ENCODE peak calls at places on chromosomes 16 and 17, in five cellular contexts. One of them, this sample, is unnamed.

GRCh38 chr17:48294193-48294909 is 135.7 kb downstream of the SKAP1 start:
- DNase-seq in fibroblast of pulmonary artery: no peak
- DNase-seq in CD8-positive, alpha-beta T cell: no peak
- DNase-seq in fibroblast of the aortic adventitia: no peak
- DNase-seq in AG10803: no peak
- DNase-seq in this sample: no peak

GRCh38 chr17:72515291-72516065 is 394.7 kb downstream of the SOX9 start:
- DNase-seq in fibroblast of pulmonary artery: peak
- DNase-seq in CD8-positive, alpha-beta T cell: no peak
- DNase-seq in fibroblast of the aortic adventitia: peak
- DNase-seq in AG10803: no peak
- DNase-seq in this sample: peak

GRCh38 chr16:23781176-23781575 is 26.4 kb downstream of the CHP2 start:
- DNase-seq in fibroblast of pulmonary artery: no peak
- DNase-seq in CD8-positive, alpha-beta T cell: no peak
- DNase-seq in fibroblast of the aortic adventitia: no peak
- DNase-seq in AG10803: no peak
- DNase-seq in this sample: no peak

GRCh38 chr16:11742041-11742535 is 569 bp downstream of the TXNDC11 start:
- DNase-seq in fibroblast of pulmonary artery: no peak
- DNase-seq in CD8-positive, alpha-beta T cell: peak
- DNase-seq in fibroblast of the aortic adventitia: no peak
- DNase-seq in AG10803: no peak
- DNase-seq in this sample: peak

GRCh38 chr17:42288078-42288984 is at the start of gene STAT5A:
- DNase-seq in fibroblast of pulmonary artery: peak
- DNase-seq in CD8-positive, alpha-beta T cell: peak
- DNase-seq in fibroblast of the aortic adventitia: peak
- DNase-seq in AG10803: peak
- DNase-seq in this sample: peak

GRCh38 chr17:20281860-20282259 is 185.5 kb downstream of the LGALS9B start:
- DNase-seq in fibroblast of pulmonary artery: no peak
- DNase-seq in CD8-positive, alpha-beta T cell: no peak
- DNase-seq in fibroblast of the aortic adventitia: no peak
- DNase-seq in AG10803: no peak
- DNase-seq in this sample: peak

GRCh38 chr16:3171181-3171854 is 16.7 kb upstream of the OR1F1 start:
- DNase-seq in fibroblast of pulmonary artery: no peak
- DNase-seq in CD8-positive, alpha-beta T cell: no peak
- DNase-seq in fibroblast of the aortic adventitia: no peak
- DNase-seq in AG10803: no peak
- DNase-seq in this sample: no peak

GRCh38 chr17:6402258-6402657 is 32.7 kb downstream of the AIPL1 start:
- DNase-seq in fibroblast of pulmonary artery: no peak
- DNase-seq in CD8-positive, alpha-beta T cell: no peak
- DNase-seq in fibroblast of the aortic adventitia: no peak
- DNase-seq in AG10803: peak
- DNase-seq in this sample: no peak

GRCh38 chr16:49854227-49855203 is 1.4 kb downstream of the ZNF423 start:
- DNase-seq in fibroblast of pulmonary artery: peak
- DNase-seq in CD8-positive, alpha-beta T cell: no peak
- DNase-seq in fibroblast of the aortic adventitia: no peak
- DNase-seq in AG10803: no peak
- DNase-seq in this sample: no peak

GRCh38 chr16:22004321-22004720 is 3.4 kb upstream of the PDZD9 start:
- DNase-seq in fibroblast of pulmonary artery: no peak
- DNase-seq in CD8-positive, alpha-beta T cell: no peak
- DNase-seq in fibroblast of the aortic adventitia: no peak
- DNase-seq in AG10803: no peak
- DNase-seq in this sample: no peak

GRCh38 chr17:71032746-71033273 is 863.5 kb downstream of the KCNJ2 start:
- DNase-seq in fibroblast of pulmonary artery: no peak
- DNase-seq in CD8-positive, alpha-beta T cell: no peak
- DNase-seq in fibroblast of the aortic adventitia: no peak
- DNase-seq in AG10803: no peak
- DNase-seq in this sample: no peak

GRCh38 chr17:8357910-8358309 is 18.3 kb downstream of the ODF4 start:
- DNase-seq in fibroblast of pulmonary artery: no peak
- DNase-seq in CD8-positive, alpha-beta T cell: no peak
- DNase-seq in fibroblast of the aortic adventitia: no peak
- DNase-seq in AG10803: no peak
- DNase-seq in this sample: no peak

GRCh38 chr17:8362651-8363332 is 13.7 kb downstream of the KRABD2 start:
- DNase-seq in fibroblast of pulmonary artery: no peak
- DNase-seq in CD8-positive, alpha-beta T cell: no peak
- DNase-seq in fibroblast of the aortic adventitia: peak
- DNase-seq in AG10803: peak
- DNase-seq in this sample: peak

GRCh38 chr17:8360751-8361150 is 15.8 kb downstream of the KRABD2 start:
- DNase-seq in fibroblast of pulmonary artery: no peak
- DNase-seq in CD8-positive, alpha-beta T cell: no peak
- DNase-seq in fibroblast of the aortic adventitia: no peak
- DNase-seq in AG10803: no peak
- DNase-seq in this sample: no peak

GRCh38 chr17:8360260-8360659 is 16.2 kb downstream of the KRABD2 start:
- DNase-seq in fibroblast of pulmonary artery: no peak
- DNase-seq in CD8-positive, alpha-beta T cell: no peak
- DNase-seq in fibroblast of the aortic adventitia: no peak
- DNase-seq in AG10803: no peak
- DNase-seq in this sample: no peak

GRCh38 chr17:8359769-8360168 is 16.7 kb downstream of the KRABD2 start:
- DNase-seq in fibroblast of pulmonary artery: peak
- DNase-seq in CD8-positive, alpha-beta T cell: no peak
- DNase-seq in fibroblast of the aortic adventitia: peak
- DNase-seq in AG10803: peak
- DNase-seq in this sample: peak
- H3K4me3 ChIP-seq in fibroblast of pulmonary artery: no peak
- H3K4me3 ChIP-seq in CD8-positive, alpha-beta T cell: no peak
- H3K4me3 ChIP-seq in fibroblast of the aortic adventitia: no peak
- H3K4me3 ChIP-seq in AG10803: no peak
- H3K4me3 ChIP-seq in this sample: no peak

DNA sequence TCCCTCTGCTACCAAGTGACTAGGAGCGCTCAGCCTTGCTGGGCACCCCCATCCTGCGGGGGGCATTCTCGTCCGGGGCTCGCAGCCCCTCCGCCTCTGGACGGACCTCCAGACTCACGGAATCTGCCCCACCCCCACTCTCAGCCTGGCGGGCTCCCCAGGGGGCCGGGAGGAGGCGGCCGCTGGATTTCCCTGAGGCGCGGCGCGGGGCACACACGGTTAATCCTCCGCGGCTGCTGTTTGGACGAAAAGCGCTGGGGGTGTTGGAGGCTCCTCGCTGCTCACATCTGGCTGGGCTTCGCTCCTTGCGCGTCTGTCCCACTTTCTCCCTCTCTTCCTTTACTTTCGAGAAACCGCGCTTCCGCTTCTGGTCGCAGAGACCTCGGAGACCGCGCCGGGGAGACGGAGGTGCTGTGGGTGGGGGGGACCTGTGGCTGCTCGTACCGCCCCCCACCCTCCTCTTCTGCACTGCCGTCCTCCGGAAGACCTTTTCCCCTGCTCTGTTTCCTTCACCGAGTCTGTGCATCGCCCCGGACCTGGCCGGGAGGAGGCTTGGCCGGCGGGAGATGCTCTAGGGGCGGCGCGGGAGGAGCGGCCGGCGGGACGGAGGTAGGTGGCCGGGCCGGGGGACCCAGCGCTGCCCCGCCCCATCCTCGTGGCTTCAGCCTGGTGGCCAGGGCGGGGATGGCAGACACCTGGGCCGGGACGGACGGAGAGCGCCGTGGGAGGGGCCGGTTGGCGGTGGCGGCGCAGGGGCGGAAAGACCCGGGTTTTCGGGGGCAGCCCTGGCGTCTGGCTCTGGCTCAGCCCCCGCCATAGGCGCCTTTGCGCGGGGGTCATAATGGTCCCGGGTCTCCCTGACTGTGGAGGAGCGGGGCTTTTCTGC is at the start of gene C1QTNF1:
- DNase-seq in fibroblast of pulmonary artery: peak
- DNase-seq in CD8-positive, alpha-beta T cell: no peak
- DNase-seq in fibroblast of the aortic adventitia: peak
- DNase-seq in AG10803: no peak
- DNase-seq in this sample: no peak
- TF ChIP-seq CTCF in fibroblast of pulmonary artery: no peak
- TF ChIP-seq CTCF in CD8-positive, alpha-beta T cell: peak
- TF ChIP-seq CTCF in fibroblast of the aortic adventitia: peak
- TF ChIP-seq CTCF in AG10803: no peak
- TF ChIP-seq CTCF in this sample: no peak

DNA sequence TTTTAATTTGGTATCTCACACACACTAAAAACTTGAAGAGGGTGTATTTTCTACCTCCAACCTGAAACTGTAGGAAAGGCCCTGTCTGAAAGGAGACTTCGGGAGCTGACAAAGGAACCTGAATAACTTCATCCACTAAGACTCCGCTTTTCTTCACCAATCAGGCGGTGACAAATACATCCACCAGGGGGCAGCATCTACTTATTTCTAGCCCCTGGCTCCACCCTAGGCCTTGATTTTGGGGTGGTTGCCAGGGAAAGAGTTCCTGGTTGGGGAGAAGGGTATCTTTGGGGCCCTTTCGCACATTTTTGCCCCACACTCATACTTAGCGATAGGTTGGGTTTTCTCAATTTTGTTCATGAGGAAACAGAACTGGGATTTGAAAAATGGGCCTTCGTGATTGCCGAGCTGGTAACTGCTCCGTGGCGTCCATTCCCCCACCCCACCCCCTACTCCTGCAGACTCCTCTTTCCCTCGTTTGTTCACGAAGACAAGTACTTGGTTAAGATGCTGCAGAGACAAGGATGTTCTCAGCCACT is 4.8 kb upstream of the ARL4D start:
- DNase-seq in fibroblast of pulmonary artery: peak
- DNase-seq in CD8-positive, alpha-beta T cell: peak
- DNase-seq in fibroblast of the aortic adventitia: peak
- DNase-seq in AG10803: peak
- DNase-seq in this sample: peak
- H3K4me3 ChIP-seq in fibroblast of pulmonary artery: no peak
- H3K4me3 ChIP-seq in CD8-positive, alpha-beta T cell: no peak
- H3K4me3 ChIP-seq in fibroblast of the aortic adventitia: no peak
- H3K4me3 ChIP-seq in AG10803: peak
- H3K4me3 ChIP-seq in this sample: no peak

GRCh38 chr16:73054131-73054496 is 6.2 kb upstream of the ZFHX3 start:
- DNase-seq in fibroblast of pulmonary artery: no peak
- DNase-seq in CD8-positive, alpha-beta T cell: no peak
- DNase-seq in fibroblast of the aortic adventitia: peak
- DNase-seq in AG10803: no peak
- DNase-seq in this sample: no peak
- TF ChIP-seq CTCF in fibroblast of pulmonary artery: no peak
- TF ChIP-seq CTCF in CD8-positive, alpha-beta T cell: no peak
- TF ChIP-seq CTCF in fibroblast of the aortic adventitia: no peak
- TF ChIP-seq CTCF in AG10803: no peak
- TF ChIP-seq CTCF in this sample: no peak

GRCh38 chr17:81167638-81168037 is 1.6 kb upstream of the AATK start:
- DNase-seq in fibroblast of pulmonary artery: no peak
- DNase-seq in CD8-positive, alpha-beta T cell: no peak
- DNase-seq in fibroblast of the aortic adventitia: no peak
- DNase-seq in AG10803: no peak
- DNase-seq in this sample: no peak

GRCh38 chr17:81167194-81167524 is 1.1 kb upstream of the AATK start:
- DNase-seq in fibroblast of pulmonary artery: no peak
- DNase-seq in CD8-positive, alpha-beta T cell: no peak
- DNase-seq in fibroblast of the aortic adventitia: no peak
- DNase-seq in AG10803: no peak
- DNase-seq in this sample: no peak

GRCh38 chr17:81164464-81165245 is 652 bp upstream of the PVALEF start:
- DNase-seq in fibroblast of pulmonary artery: no peak
- DNase-seq in CD8-positive, alpha-beta T cell: no peak
- DNase-seq in fibroblast of the aortic adventitia: no peak
- DNase-seq in AG10803: no peak
- DNase-seq in this sample: no peak

GRCh38 chr17:81165246-81166032 is at the start of gene PVALEF:
- DNase-seq in fibroblast of pulmonary artery: no peak
- DNase-seq in CD8-positive, alpha-beta T cell: no peak
- DNase-seq in fibroblast of the aortic adventitia: no peak
- DNase-seq in AG10803: no peak
- DNase-seq in this sample: no peak

DNA sequence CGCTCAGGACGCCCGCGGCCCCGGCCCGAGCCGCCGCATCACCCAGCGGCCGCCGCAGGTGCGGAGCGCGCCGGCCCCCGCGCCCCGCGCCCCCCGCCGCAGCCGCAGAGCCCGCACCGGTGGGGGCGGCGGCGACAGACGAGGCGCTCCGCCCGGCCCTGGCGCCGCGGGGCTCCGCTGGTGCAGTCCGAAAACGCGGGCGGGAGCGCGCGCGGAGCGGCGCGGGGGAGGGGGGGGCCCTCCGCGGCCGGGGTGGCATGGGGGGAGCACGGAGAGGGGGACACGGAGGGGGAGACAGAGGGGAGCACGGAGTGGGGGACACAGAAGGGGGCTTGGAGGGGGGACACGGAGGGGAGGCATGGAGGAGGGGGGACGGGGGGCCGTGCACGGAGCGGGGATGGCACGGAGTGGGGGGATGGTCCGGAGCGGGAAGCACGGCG is at the start of gene AATK:
- DNase-seq in fibroblast of pulmonary artery: no peak
- DNase-seq in CD8-positive, alpha-beta T cell: no peak
- DNase-seq in fibroblast of the aortic adventitia: no peak
- DNase-seq in AG10803: no peak
- DNase-seq in this sample: no peak
- H3K4me3 ChIP-seq in fibroblast of pulmonary artery: no peak
- H3K4me3 ChIP-seq in CD8-positive, alpha-beta T cell: no peak
- H3K4me3 ChIP-seq in fibroblast of the aortic adventitia: peak
- H3K4me3 ChIP-seq in AG10803: no peak
- H3K4me3 ChIP-seq in this sample: no peak

GRCh38 chr16:1401061-1401757 is 13.3 kb downstream of the UNKL start:
- DNase-seq in fibroblast of pulmonary artery: no peak
- DNase-seq in CD8-positive, alpha-beta T cell: no peak
- DNase-seq in fibroblast of the aortic adventitia: no peak
- DNase-seq in AG10803: no peak
- DNase-seq in this sample: no peak

GRCh38 chr16:1403036-1403435 is 11.5 kb downstream of the UNKL start:
- DNase-seq in fibroblast of pulmonary artery: no peak
- DNase-seq in CD8-positive, alpha-beta T cell: no peak
- DNase-seq in fibroblast of the aortic adventitia: no peak
- DNase-seq in AG10803: no peak
- DNase-seq in this sample: no peak

GRCh38 chr16:1407749-1408148 is 6.8 kb downstream of the UNKL start:
- DNase-seq in fibroblast of pulmonary artery: peak
- DNase-seq in CD8-positive, alpha-beta T cell: no peak
- DNase-seq in fibroblast of the aortic adventitia: peak
- DNase-seq in AG10803: peak
- DNase-seq in this sample: peak

GRCh38 chr16:1401758-1402154 is 12.7 kb downstream of the UNKL start:
- DNase-seq in fibroblast of pulmonary artery: no peak
- DNase-seq in CD8-positive, alpha-beta T cell: no peak
- DNase-seq in fibroblast of the aortic adventitia: no peak
- DNase-seq in AG10803: no peak
- DNase-seq in this sample: no peak

GRCh38 chr16:1403733-1404132 is 10.8 kb downstream of the UNKL start:
- DNase-seq in fibroblast of pulmonary artery: no peak
- DNase-seq in CD8-positive, alpha-beta T cell: no peak
- DNase-seq in fibroblast of the aortic adventitia: no peak
- DNase-seq in AG10803: no peak
- DNase-seq in this sample: no peak
- TF ChIP-seq CTCF in fibroblast of pulmonary artery: no peak
- TF ChIP-seq CTCF in CD8-positive, alpha-beta T cell: no peak
- TF ChIP-seq CTCF in fibroblast of the aortic adventitia: no peak
- TF ChIP-seq CTCF in AG10803: no peak
- TF ChIP-seq CTCF in this sample: no peak